ENCODE peak calls at places on chromosome 22, in six cellular contexts. F is left ventricle myocardium inferior, G is tibial nerve, H is A549, D is pancreas, J is body of pancreas. R is an unnamed sample.

GRCh38 chr22:44648821-44649566 is 53.0 kb upstream of the PRR5 start:
- DNase-seq in F (no peak), G (no peak), H (no peak), D (no peak), J (peak; percentile 21), R (no peak)

GRCh38 chr22:38196791-38197429 is 4.9 kb upstream of the MAFF start:
- DNase-seq in F (no peak), G (no peak), H (no peak), D (no peak), J (no peak), R (no peak)

GRCh38 chr22:41498322-41498721 is 29.4 kb downstream of the ACO2 start:
- DNase-seq in F (no peak), G (no peak), H (no peak), D (no peak), J (no peak), R (no peak)

GRCh38 chr22:36194971-36195370 is 6.6 kb downstream of the APOL4 start:
- DNase-seq in F (peak; percentile 38), G (peak; percentile 42), H (peak; percentile 59), D (no peak), J (peak; percentile 60), R (peak; percentile 69)

GRCh38 chr22:27718186-27719032 is 83.1 kb downstream of the MN1 start:
- DNase-seq in F (peak; percentile 70), G (peak; percentile 53), H (peak; percentile 95), D (no peak), J (peak; percentile 53), R (peak; percentile 73)

GRCh38 chr22:28198692-28199091 is 279.6 kb upstream of the PITPNB start:
- DNase-seq in F (no peak), G (no peak), H (no peak), D (no peak), J (no peak), R (no peak)

GRCh38 chr22:47050601-47051051 is 288.2 kb downstream of the TBC1D22A start:
- DNase-seq in F (no peak), G (no peak), H (no peak), D (peak; percentile 43), J (no peak), R (no peak)

GRCh38 chr22:40694409-40694808 is 15.1 kb downstream of the MCHR1 start:
- DNase-seq in F (no peak), G (no peak), H (no peak), D (no peak), J (no peak), R (no peak)

GRCh38 chr22:17098379-17098819 is 13.6 kb downstream of the IL17RA start:
- DNase-seq in F (no peak), G (no peak), H (no peak), D (no peak), J (peak; percentile 57), R (no peak)

GRCh38 chr22:40414838-40415505 is 44.6 kb downstream of the SGSM3 start:
- DNase-seq in F (no peak), G (no peak), H (no peak), D (no peak), J (no peak), R (no peak)

GRCh38 chr22:49099496-49100124 is 728.1 kb downstream of the BRD1 start:
- DNase-seq in F (no peak), G (no peak), H (peak; percentile 53), D (no peak), J (no peak), R (no peak)

GRCh38 chr22:28817919-28818859 is 17.8 kb upstream of the XBP1 start:
- DNase-seq in F (no peak), G (no peak), H (no peak), D (peak; percentile 80), J (peak; percentile 98), R (peak; percentile 41)

GRCh38 chr22:23242473-23243001 is 62.2 kb downstream of the BCR start:
- DNase-seq in F (no peak), G (no peak), H (no peak), D (no peak), J (no peak), R (no peak)

GRCh38 chr22:39773976-39774539 is 119.5 kb downstream of the ENTHD1 start:
- DNase-seq in F (no peak), G (no peak), H (no peak), D (no peak), J (no peak), R (no peak)

GRCh38 chr22:19535001-19535400 is 10.8 kb upstream of the CLDN5 start:
- DNase-seq in F (no peak), G (no peak), H (no peak), D (no peak), J (no peak), R (no peak)

GRCh38 chr22:47839586-47840245 is 1077.3 kb downstream of the TBC1D22A start:
- DNase-seq in F (no peak), G (no peak), H (no peak), D (no peak), J (no peak), R (no peak)

GRCh38 chr22:32326647-32327046 is 31.0 kb upstream of the RFPL3 start:
- DNase-seq in F (no peak), G (no peak), H (no peak), D (no peak), J (no peak), R (no peak)

GRCh38 chr22:49348631-49349030 is 479.0 kb downstream of the BRD1 start:
- DNase-seq in F (no peak), G (no peak), H (no peak), D (peak; percentile 20), J (no peak), R (no peak)

GRCh38 chr22:19756288-19757128 is 4.1 kb upstream of the TBX1 start:
- DNase-seq in F (no peak), G (peak; percentile 24), H (peak; percentile 54), D (peak; percentile 84), J (peak; percentile 58), R (peak; percentile 58)

GRCh38 chr22:44024288-44024908 is at the start of gene PARVB:
- DNase-seq in F (peak; percentile 55), G (no peak), H (peak; percentile 9), D (peak; percentile 65), J (no peak), R (peak; percentile 45)

GRCh38 chr22:30287626-30288413 is 1.5 kb downstream of the CASTOR1 start:
- DNase-seq in F (peak; percentile 88), G (peak; percentile 92), H (peak; percentile 91), D (peak; percentile 84), J (peak; percentile 88), R (peak; percentile 84)
- H3K4me3 ChIP-seq in F (peak overlapping the region; percentile 92), G (peak overlapping the region; percentile 80), H (peak overlapping the region; percentile 72), D (peak overlapping the region; percentile 83), J (no peak overlapping the region), R (no peak overlapping the region)

DNA sequence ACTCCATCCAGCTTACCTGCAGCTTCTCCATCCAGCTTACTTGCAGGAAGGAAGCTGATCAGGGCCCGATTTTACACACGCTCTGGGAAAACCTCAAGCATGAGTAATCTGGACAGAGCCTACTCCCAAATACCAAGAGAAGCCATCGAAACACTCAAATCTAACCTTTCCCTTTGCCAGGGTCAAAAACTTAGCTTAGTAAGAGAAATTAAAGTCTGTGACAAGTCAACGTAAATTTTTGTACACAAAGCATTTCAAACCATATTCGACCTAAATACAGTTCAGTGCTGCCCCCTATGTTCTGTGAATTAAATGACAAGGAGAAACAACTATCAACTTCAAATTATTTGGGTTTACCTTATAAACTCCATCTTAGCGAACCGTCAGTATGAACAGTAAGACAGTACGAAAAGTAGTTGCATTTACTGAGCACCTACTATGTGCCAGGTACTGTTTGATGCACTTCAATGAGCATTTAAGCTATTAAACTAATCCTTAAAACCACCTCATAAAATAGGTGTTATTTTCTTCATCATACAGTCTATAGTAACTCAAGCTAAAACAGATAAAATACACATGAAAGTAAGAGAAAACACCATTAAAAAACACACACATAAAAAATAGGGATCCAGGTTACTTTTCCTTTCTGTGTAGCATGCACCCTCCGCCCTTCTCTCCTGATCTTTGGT is 36.9 kb downstream of the ARFGAP3 start:
- DNase-seq in F (no peak), G (no peak), H (no peak), D (no peak), J (no peak), R (no peak)
- TF ChIP-seq CTCF in F (peak; percentile 67), G (no peak), H (no peak), D (no peak), J (no peak), R (peak; percentile 67)

DNA sequence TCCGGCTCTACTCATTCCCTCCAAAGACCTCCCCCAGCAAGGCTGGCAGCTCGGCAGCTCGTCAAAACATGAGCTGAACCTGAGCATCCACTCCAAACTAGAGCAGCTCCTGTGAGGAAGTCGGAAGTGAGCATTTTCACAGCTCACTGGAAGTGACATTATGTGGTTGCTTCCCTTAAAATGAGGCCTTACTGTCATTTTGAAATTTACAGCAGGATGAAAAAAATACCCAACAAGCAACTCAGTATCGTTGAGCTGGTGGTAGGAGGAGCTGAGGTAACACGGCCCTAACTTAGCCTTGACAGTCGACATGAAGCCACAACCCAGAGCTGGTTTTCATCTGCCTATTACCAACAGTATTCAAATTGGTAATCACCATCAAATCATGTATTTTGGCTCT is 38.0 kb upstream of the ARFGAP3 start:
- DNase-seq in F (no peak), G (no peak), H (no peak), D (no peak), J (no peak), R (no peak)
- H3K9me3 ChIP-seq in F (no peaks in the 10 kb centered on the region), G (no peaks in the 10 kb centered on the region), H (no peaks in the 10 kb centered on the region), D (no peaks in the 10 kb centered on the region), J (no peaks in the 10 kb centered on the region), R (no peaks in the 10 kb centered on the region)

GRCh38 chr22:22168190-22168940 is 76.2 kb upstream of the VPREB1 start:
- DNase-seq in F (no peak), G (no peak), H (peak; percentile 92), D (no peak), J (peak; percentile 52), R (peak; percentile 45)
- H3K4me3 ChIP-seq in F (no peak overlapping the region), G (no peak overlapping the region), H (peak overlapping the region; percentile 36), D (no peak overlapping the region), J (no peak overlapping the region), R (peak overlapping the region; percentile 48)

GRCh38 chr22:26479043-26479791 is 4.4 kb downstream of the HPS4 start:
- DNase-seq in F (no peak), G (no peak), H (no peak), D (no peak), J (no peak), R (no peak)
- TF ChIP-seq CTCF in F (peak; percentile 8), G (no peak), H (no peak), D (no peak), J (no peak), R (no peak)

R was measured in BE2C.